ENCODE peak calls at places on chromosome 11, in nine cellular contexts. J, C, W, V, Y, B, E, L and G are unnamed samples.

GRCh38 chr11:76143274-76143673 is 63.0 kb downstream of the WNT11 start:
- DNase-seq in J (no peak), C (no peak), W (no peak), V (no peak), Y (no peak), B (no peak), E (no peak), L (no peak), G (no peak)

GRCh38 chr11:2843551-2843950 is 42.0 kb downstream of the CDKN1C start:
- DNase-seq in J (no peak), C (peak; percentile 23), W (no peak), V (no peak), Y (no peak), B (no peak), E (no peak), L (no peak), G (no peak)

GRCh38 chr11:71947498-71947897 is 18.7 kb downstream of the RNF121 start:
- DNase-seq in J (no peak), C (no peak), W (no peak), V (peak; percentile 25), Y (no peak), B (no peak), E (no peak), L (no peak), G (no peak)

GRCh38 chr11:35511666-35512065 is 13.8 kb downstream of the PAMR1 start:
- DNase-seq in J (no peak), C (no peak), W (no peak), V (peak; percentile 91), Y (no peak), B (no peak), E (no peak), L (no peak), G (no peak)

GRCh38 chr11:108931168-108931567 is 266.3 kb downstream of the DDX10 start:
- DNase-seq in J (no peak), C (no peak), W (no peak), V (peak; percentile 43), Y (no peak), B (no peak), E (no peak), L (no peak), G (no peak)

GRCh38 chr11:28585007-28585406 is 476.8 kb downstream of the METTL15 start:
- DNase-seq in J (no peak), C (no peak), W (no peak), V (peak; percentile 65), Y (no peak), B (no peak), E (no peak), L (no peak), G (no peak)

GRCh38 chr11:79421820-79422219 is 19.0 kb downstream of the TENM4 start:
- DNase-seq in J (no peak), C (no peak), W (no peak), V (no peak), Y (no peak), B (no peak), E (no peak), L (no peak), G (no peak)

GRCh38 chr11:126561327-126561893 is 205.9 kb downstream of the ST3GAL4 start:
- DNase-seq in J (peak; percentile 92), C (no peak), W (no peak), V (peak; percentile 61), Y (no peak), B (no peak), E (peak; percentile 21), L (no peak), G (peak; percentile 26)

GRCh38 chr11:2806351-2807058 is 79.1 kb downstream of the CDKN1C start:
- DNase-seq in J (peak; percentile 35), C (peak; percentile 56), W (no peak), V (no peak), Y (no peak), B (peak; percentile 35), E (peak; percentile 19), L (peak; percentile 68), G (peak; percentile 12)

GRCh38 chr11:71286701-71287643 is 34.6 kb upstream of the SHANK2 start:
- DNase-seq in J (no peak), C (no peak), W (no peak), V (peak; percentile 98), Y (no peak), B (no peak), E (peak; percentile 73), L (peak; percentile 56), G (peak; percentile 10)

GRCh38 chr11:26753738-26754504 is 32.1 kb upstream of the SLC5A12 start:
- DNase-seq in J (peak; percentile 79), C (peak; percentile 52), W (no peak), V (peak; percentile 61), Y (no peak), B (peak; percentile 72), E (peak; percentile 39), L (peak; percentile 75), G (peak; percentile 33)

GRCh38 chr11:124536520-124536919 is 6.9 kb downstream of the OR8B12 start:
- DNase-seq in J (peak; percentile 50), C (no peak), W (no peak), V (peak; percentile 51), Y (no peak), B (no peak), E (no peak), L (no peak), G (peak; percentile 46)

GRCh38 chr11:71178076-71178475 is 74.3 kb downstream of the SHANK2 start:
- DNase-seq in J (no peak), C (no peak), W (no peak), V (no peak), Y (no peak), B (no peak), E (no peak), L (no peak), G (no peak)

GRCh38 chr11:8765294-8765693 is 82.7 kb downstream of the RPL27A start:
- DNase-seq in J (no peak), C (no peak), W (no peak), V (peak; percentile 89), Y (no peak), B (no peak), E (no peak), L (no peak), G (no peak)

GRCh38 chr11:8090756-8091155 is 9.7 kb downstream of the TUB start:
- DNase-seq in J (peak; percentile 91), C (no peak), W (no peak), V (peak; percentile 32), Y (no peak), B (peak; percentile 61), E (no peak), L (peak; percentile 62), G (peak; percentile 53)

GRCh38 chr11:95524328-95525036 is 265.1 kb downstream of the FAM76B start:
- DNase-seq in J (no peak), C (no peak), W (no peak), V (no peak), Y (no peak), B (no peak), E (no peak), L (no peak), G (no peak)

GRCh38 chr11:985435-985834 is 51.1 kb downstream of the MUC6 start:
- DNase-seq in J (no peak), C (no peak), W (no peak), V (no peak), Y (no peak), B (no peak), E (peak; percentile 54), L (no peak), G (no peak)
- H3K36me3 ChIP-seq in J (no peaks in the 10 kb centered on the region), C (peaks cover 3% of the 10 kb centered on the region), W (peaks cover 54% of the 10 kb centered on the region), V (peaks cover 18% of the 10 kb centered on the region), Y (peaks cover 64% of the 10 kb centered on the region), B (no peaks in the 10 kb centered on the region), E (peaks cover 5% of the 10 kb centered on the region), L (peaks cover 79% of the 10 kb centered on the region), G (peaks cover 89% of the 10 kb centered on the region)

DNA sequence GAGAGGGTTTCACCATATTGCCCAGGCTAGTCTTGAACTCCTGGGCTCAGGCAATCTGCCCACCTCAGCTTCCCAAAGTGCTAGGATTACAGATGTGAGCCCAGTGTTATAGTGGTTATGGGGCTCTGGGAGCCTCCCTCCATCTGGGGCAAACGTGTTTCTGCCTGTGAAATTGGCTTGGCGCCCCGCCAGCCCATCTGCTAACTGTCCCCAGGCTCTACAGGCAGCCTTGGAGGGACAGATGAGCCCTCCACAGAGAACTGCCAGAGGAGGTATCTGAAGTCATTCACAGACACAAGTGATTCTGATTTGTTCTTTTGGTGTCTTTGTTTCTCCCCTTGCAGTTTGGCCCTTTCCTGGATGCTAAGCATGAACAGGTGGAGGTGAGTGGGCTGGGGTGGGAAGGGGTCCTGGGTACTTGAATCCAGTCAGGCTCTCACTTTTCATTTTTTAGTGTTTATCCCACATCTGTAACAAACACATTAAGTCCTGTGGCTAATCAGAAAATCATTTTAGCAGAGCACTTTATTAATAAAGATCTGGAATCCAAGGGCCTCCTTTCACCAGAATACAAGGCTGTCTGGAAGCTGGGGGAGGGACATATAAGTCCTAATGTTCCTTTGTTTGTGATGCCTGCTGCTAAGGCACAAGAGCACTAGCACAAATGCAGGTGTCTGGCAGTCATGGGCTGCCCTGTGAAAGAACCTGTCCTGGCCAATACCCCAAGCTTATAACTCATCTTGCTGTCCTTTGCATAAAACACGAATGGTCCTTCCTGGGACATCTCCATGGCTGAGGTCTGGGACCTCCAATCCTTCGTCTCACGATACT is 25.7 kb upstream of the CDC42EP2 start:
- DNase-seq in J (no peak), C (peak; percentile 89), W (no peak), V (no peak), Y (no peak), B (no peak), E (no peak), L (peak; percentile 76), G (no peak)
- H3K36me3 ChIP-seq in J (no peaks in the 10 kb centered on the region), C (no peaks in the 10 kb centered on the region), W (peaks cover 17% of the 10 kb centered on the region), V (peaks cover 2% of the 10 kb centered on the region), Y (peaks cover 49% of the 10 kb centered on the region), B (no peaks in the 10 kb centered on the region), E (no peaks in the 10 kb centered on the region), L (no peaks in the 10 kb centered on the region), G (no peaks in the 10 kb centered on the region)

GRCh38 chr11:131446657-131447056 is 76.2 kb downstream of the NTM start:
- DNase-seq in J (no peak), C (no peak), W (no peak), V (no peak), Y (no peak), B (no peak), E (no peak), L (no peak), G (no peak)

GRCh38 chr11:131447268-131447667 is 76.9 kb downstream of the NTM start:
- DNase-seq in J (peak; percentile 28), C (no peak), W (no peak), V (no peak), Y (no peak), B (no peak), E (no peak), L (no peak), G (no peak)

DNA sequence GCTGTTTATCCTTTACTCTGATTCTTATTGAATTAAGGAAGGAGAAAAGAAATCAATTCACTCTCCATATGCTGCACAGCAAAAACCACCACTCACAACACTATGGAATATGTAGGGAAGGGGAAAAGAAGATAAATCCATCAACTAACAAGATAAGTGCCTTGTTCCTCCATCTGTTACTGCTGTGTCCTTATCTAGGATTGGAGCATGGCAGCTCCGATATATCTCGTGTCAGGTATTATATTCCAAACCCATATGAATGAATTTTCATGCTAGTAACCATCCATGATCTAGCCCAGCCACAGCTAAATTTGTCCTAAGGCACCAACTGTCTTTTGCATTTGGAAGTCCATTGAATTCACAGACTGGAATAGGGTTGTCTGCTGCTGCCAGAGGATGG is 71.0 kb downstream of the NTM start:
- DNase-seq in J (no peak), C (no peak), W (no peak), V (no peak), Y (no peak), B (no peak), E (no peak), L (no peak), G (no peak)
- H3K36me3 ChIP-seq in J (no peaks in the 10 kb centered on the region), C (no peaks in the 10 kb centered on the region), W (no peaks in the 10 kb centered on the region), V (no peaks in the 10 kb centered on the region), Y (no peaks in the 10 kb centered on the region), B (no peaks in the 10 kb centered on the region), E (no peaks in the 10 kb centered on the region), L (no peaks in the 10 kb centered on the region), G (no peaks in the 10 kb centered on the region)

GRCh38 chr11:34243620-34244493 is 114.0 kb downstream of the ABTB2 start:
- DNase-seq in J (no peak), C (no peak), W (no peak), V (peak; percentile 88), Y (no peak), B (no peak), E (peak; percentile 83), L (no peak), G (no peak)
- H3K36me3 ChIP-seq in J (no peaks in the 10 kb centered on the region), C (no peaks in the 10 kb centered on the region), W (no peaks in the 10 kb centered on the region), V (no peaks in the 10 kb centered on the region), Y (no peaks in the 10 kb centered on the region), B (no peaks in the 10 kb centered on the region), E (no peaks in the 10 kb centered on the region), L (no peaks in the 10 kb centered on the region), G (no peaks in the 10 kb centered on the region)